ENCODE peak calls at places on chromosomes 6 and 20, in nine cellular contexts. F is kidney tubule cell, B is ovary, N is cardiac septum, K is T-cell, V is left colon, Q is esophagus muscularis mucosa, J is nephron progenitor cell, D is GM23248. E is an unnamed sample.

GRCh38 chr20:39398656-39399055 is 436.5 kb downstream of the DHX35 start:
- DNase-seq in B (no peak), D (no peak), Q (no peak), J (no peak), K (no peak), F (no peak), V (no peak), N (no peak), E (no peak)

GRCh38 chr6:1310628-1311399 is 1.1 kb upstream of the FOXQ1 start:
- DNase-seq in N (no peak), V (peak; percentile 60), B (no peak), Q (no peak), K (no peak), F (peak; percentile 56), J (peak; percentile 56), D (peak; percentile 46), E (no peak)

GRCh38 chr6:87312860-87313259 is 9.5 kb upstream of the SMIM8 start:
- DNase-seq in F (no peak), V (no peak), D (no peak), J (no peak), Q (no peak), B (no peak), K (no peak), N (no peak), E (no peak)

GRCh38 chr20:46928580-46929132 is 34.0 kb downstream of the EYA2 start:
- DNase-seq in B (no peak), F (peak; percentile 31), V (no peak), J (no peak), K (no peak), D (peak; percentile 75), Q (no peak), N (no peak), E (no peak)

GRCh38 chr20:34705008-34705382 is 851 bp downstream of the TP53INP2 start:
- DNase-seq in K (no peak), D (no peak), N (no peak), Q (no peak), F (no peak), J (no peak), B (no peak), V (no peak), E (no peak)

GRCh38 chr20:17995967-17996819 is 27.4 kb downstream of the MGME1 start:
- DNase-seq in B (peak; percentile 40), K (peak; percentile 52), V (peak; percentile 29), Q (no peak), D (peak; percentile 88), N (no peak), F (peak; percentile 64), J (no peak), E (no peak)

GRCh38 chr6:150207931-150208570 is 65.2 kb downstream of the PPP1R14C start:
- DNase-seq in Q (no peak), J (no peak), K (no peak), B (no peak), V (no peak), F (peak; percentile 22), N (no peak), D (peak; percentile 59), E (no peak)

GRCh38 chr20:13793001-13793400 is 8.2 kb downstream of the NDUFAF5 start:
- DNase-seq in D (no peak), J (no peak), V (no peak), Q (no peak), N (no peak), F (no peak), B (no peak), K (no peak), E (no peak)

GRCh38 chr6:28884423-28885148 is 39.2 kb downstream of the TRIM27 start:
- DNase-seq in J (no peak), K (peak; percentile 66), F (no peak), Q (no peak), B (no peak), D (no peak), N (no peak), V (no peak), E (peak; percentile 73)

GRCh38 chr6:137588472-137588871 is 94.3 kb upstream of the OLIG3 start:
- DNase-seq in F (no peak), D (no peak), N (no peak), Q (no peak), J (no peak), K (no peak), V (no peak), B (no peak), E (no peak)